ENCODE peak calls at places on chromosomes 2 and 18, in six cellular contexts. One of them, this sample, is unnamed.
A peak's percentile ranks its signal among the peaks of the same experiment; 100 is the strongest.

GRCh38 chr2:197675711-197676188 is 363 bp upstream of the RFTN2 start:
- DNase-seq in H1: no peak
- DNase-seq in H9: peak; percentile 46
- DNase-seq in trophoblast cell: no peak
- DNase-seq in mesenchymal stem cell: peak; percentile 84
- DNase-seq in IMR-90: peak; percentile 76
- DNase-seq in this sample: peak; percentile 40

GRCh38 chr2:214492152-214492551 is 81.3 kb downstream of the VWC2L start:
- DNase-seq in H1: no peak
- DNase-seq in H9: no peak
- DNase-seq in trophoblast cell: no peak
- DNase-seq in mesenchymal stem cell: no peak
- DNase-seq in IMR-90: no peak
- DNase-seq in this sample: no peak

GRCh38 chr2:240917009-240917683 is 11.0 kb downstream of the CROCC2 start:
- DNase-seq in H1: no peak
- DNase-seq in H9: peak; percentile 27
- DNase-seq in trophoblast cell: no peak
- DNase-seq in mesenchymal stem cell: no peak
- DNase-seq in IMR-90: no peak
- DNase-seq in this sample: no peak

GRCh38 chr18:48834421-48835011 is 116.2 kb downstream of the SMAD7 start:
- DNase-seq in H1: peak; percentile 53
- DNase-seq in H9: peak; percentile 75
- DNase-seq in trophoblast cell: peak; percentile 80
- DNase-seq in mesenchymal stem cell: peak; percentile 96
- DNase-seq in IMR-90: peak; percentile 96
- DNase-seq in this sample: no peak

GRCh38 chr2:159907914-159908313 is 109.9 kb upstream of the CD302 start:
- DNase-seq in H1: no peak
- DNase-seq in H9: no peak
- DNase-seq in trophoblast cell: no peak
- DNase-seq in mesenchymal stem cell: no peak
- DNase-seq in IMR-90: no peak
- DNase-seq in this sample: no peak

GRCh38 chr2:216572582-216573578 is 60.3 kb upstream of the IGFBP2 start:
- DNase-seq in H1: no peak
- DNase-seq in H9: no peak
- DNase-seq in trophoblast cell: no peak
- DNase-seq in mesenchymal stem cell: no peak
- DNase-seq in IMR-90: no peak
- DNase-seq in this sample: no peak

GRCh38 chr2:185227391-185227790 is 511.2 kb upstream of the FSIP2 start:
- DNase-seq in H1: no peak
- DNase-seq in H9: no peak
- DNase-seq in trophoblast cell: no peak
- DNase-seq in mesenchymal stem cell: no peak
- DNase-seq in IMR-90: no peak
- DNase-seq in this sample: no peak

GRCh38 chr2:36696533-36696932 is at the start of gene VIT:
- DNase-seq in H1: no peak
- DNase-seq in H9: no peak
- DNase-seq in trophoblast cell: no peak
- DNase-seq in mesenchymal stem cell: no peak
- DNase-seq in IMR-90: no peak
- DNase-seq in this sample: no peak

GRCh38 chr2:240442891-240443715 is 7.6 kb downstream of the GPC1 start:
- DNase-seq in H1: no peak
- DNase-seq in H9: no peak
- DNase-seq in trophoblast cell: no peak
- DNase-seq in mesenchymal stem cell: no peak
- DNase-seq in IMR-90: no peak
- DNase-seq in this sample: no peak

GRCh38 chr2:54310314-54310713 is 54.3 kb upstream of the TSPYL6 start:
- DNase-seq in H1: no peak
- DNase-seq in H9: no peak
- DNase-seq in trophoblast cell: no peak
- DNase-seq in mesenchymal stem cell: no peak
- DNase-seq in IMR-90: peak; percentile 38
- DNase-seq in this sample: no peak

GRCh38 chr2:175175320-175175719 is 6.2 kb downstream of the ATP5MC3 start:
- DNase-seq in H1: no peak
- DNase-seq in H9: no peak
- DNase-seq in trophoblast cell: no peak
- DNase-seq in mesenchymal stem cell: no peak
- DNase-seq in IMR-90: no peak
- DNase-seq in this sample: no peak

GRCh38 chr2:6845312-6845711 is 20.4 kb downstream of the CMPK2 start:
- DNase-seq in H1: no peak
- DNase-seq in H9: no peak
- DNase-seq in trophoblast cell: no peak
- DNase-seq in mesenchymal stem cell: peak; percentile 31
- DNase-seq in IMR-90: no peak
- DNase-seq in this sample: no peak

GRCh38 chr2:183284606-183285005 is 160.4 kb downstream of the NUP35 start:
- DNase-seq in H1: no peak
- DNase-seq in H9: no peak
- DNase-seq in trophoblast cell: peak; percentile 79
- DNase-seq in mesenchymal stem cell: peak; percentile 79
- DNase-seq in IMR-90: peak; percentile 34
- DNase-seq in this sample: no peak

GRCh38 chr2:28994074-28994473 is 13.0 kb downstream of the TOGARAM2 start:
- DNase-seq in H1: no peak
- DNase-seq in H9: no peak
- DNase-seq in trophoblast cell: no peak
- DNase-seq in mesenchymal stem cell: no peak
- DNase-seq in IMR-90: no peak
- DNase-seq in this sample: no peak

GRCh38 chr2:8819194-8819593 is 18.2 kb downstream of the KIDINS220 start:
- DNase-seq in H1: no peak
- DNase-seq in H9: no peak
- DNase-seq in trophoblast cell: no peak
- DNase-seq in mesenchymal stem cell: peak; percentile 38
- DNase-seq in IMR-90: peak; percentile 55
- DNase-seq in this sample: no peak

GRCh38 chr2:169426069-169426663 is 53.1 kb upstream of the BBS5 start:
- DNase-seq in H1: no peak
- DNase-seq in H9: no peak
- DNase-seq in trophoblast cell: peak; percentile 60
- DNase-seq in mesenchymal stem cell: no peak
- DNase-seq in IMR-90: no peak
- DNase-seq in this sample: no peak

GRCh38 chr18:21433436-21433835 is 167.1 kb downstream of the ESCO1 start:
- DNase-seq in H1: no peak
- DNase-seq in H9: no peak
- DNase-seq in trophoblast cell: no peak
- DNase-seq in mesenchymal stem cell: no peak
- DNase-seq in IMR-90: no peak
- DNase-seq in this sample: no peak

GRCh38 chr2:101012706-101013181 is 10.7 kb downstream of the RPL31 start:
- DNase-seq in H1: no peak
- DNase-seq in H9: no peak
- DNase-seq in trophoblast cell: peak; percentile 19
- DNase-seq in mesenchymal stem cell: peak; percentile 52
- DNase-seq in IMR-90: peak; percentile 45
- DNase-seq in this sample: peak; percentile 52

GRCh38 chr2:204050681-204051080 is 114.1 kb downstream of the ICOS start:
- DNase-seq in H1: no peak
- DNase-seq in H9: no peak
- DNase-seq in trophoblast cell: no peak
- DNase-seq in mesenchymal stem cell: no peak
- DNase-seq in IMR-90: no peak
- DNase-seq in this sample: no peak

GRCh38 chr2:216371756-216372702 is at the start of gene MARCHF4:
- DNase-seq in H1: peak; percentile 34
- DNase-seq in H9: peak; percentile 88
- DNase-seq in trophoblast cell: peak; percentile 21
- DNase-seq in mesenchymal stem cell: peak; percentile 90
- DNase-seq in IMR-90: peak; percentile 90
- DNase-seq in this sample: peak; percentile 83

GRCh38 chr2:39127973-39128372 is 7.1 kb upstream of the SOS1 start:
- DNase-seq in H1: no peak
- DNase-seq in H9: no peak
- DNase-seq in trophoblast cell: no peak
- DNase-seq in mesenchymal stem cell: no peak
- DNase-seq in IMR-90: peak; percentile 37
- DNase-seq in this sample: no peak

GRCh38 chr2:54767921-54768320 is 44.5 kb downstream of the EML6 start:
- DNase-seq in H1: no peak
- DNase-seq in H9: no peak
- DNase-seq in trophoblast cell: no peak
- DNase-seq in mesenchymal stem cell: no peak
- DNase-seq in IMR-90: peak; percentile 47
- DNase-seq in this sample: no peak

GRCh38 chr2:70977605-70978205 is 725 bp upstream of the ANKRD53 start:
- DNase-seq in H1: no peak
- DNase-seq in H9: no peak
- DNase-seq in trophoblast cell: peak; percentile 92
- DNase-seq in mesenchymal stem cell: peak; percentile 79
- DNase-seq in IMR-90: peak; percentile 93
- DNase-seq in this sample: no peak

GRCh38 chr2:197852127-197852526 is 47.7 kb downstream of the PLCL1 start:
- DNase-seq in H1: no peak
- DNase-seq in H9: no peak
- DNase-seq in trophoblast cell: peak; percentile 11
- DNase-seq in mesenchymal stem cell: no peak
- DNase-seq in IMR-90: no peak
- DNase-seq in this sample: no peak

GRCh38 chr2:239978381-239978780 is 46.8 kb downstream of the NDUFA10 start:
- DNase-seq in H1: no peak
- DNase-seq in H9: no peak
- DNase-seq in trophoblast cell: peak; percentile 2
- DNase-seq in mesenchymal stem cell: peak; percentile 30
- DNase-seq in IMR-90: peak; percentile 15
- DNase-seq in this sample: no peak

GRCh38 chr2:102592601-102593000 is 26.8 kb upstream of the SLC9A2 start:
- DNase-seq in H1: no peak
- DNase-seq in H9: no peak
- DNase-seq in trophoblast cell: peak; percentile 35
- DNase-seq in mesenchymal stem cell: peak; percentile 8
- DNase-seq in IMR-90: peak; percentile 8
- DNase-seq in this sample: no peak

GRCh38 chr2:222722327-222722946 is 51.0 kb downstream of the MOGAT1 start:
- DNase-seq in H1: no peak
- DNase-seq in H9: no peak
- DNase-seq in trophoblast cell: no peak
- DNase-seq in mesenchymal stem cell: peak; percentile 53
- DNase-seq in IMR-90: peak; percentile 78
- DNase-seq in this sample: no peak

GRCh38 chr2:20304411-20304810 is 46.2 kb downstream of the PUM2 start:
- DNase-seq in H1: no peak
- DNase-seq in H9: no peak
- DNase-seq in trophoblast cell: peak; percentile 61
- DNase-seq in mesenchymal stem cell: peak; percentile 49
- DNase-seq in IMR-90: peak; percentile 86
- DNase-seq in this sample: no peak

GRCh38 chr2:15222856-15223255 is 338.3 kb downstream of the NBAS start:
- DNase-seq in H1: no peak
- DNase-seq in H9: no peak
- DNase-seq in trophoblast cell: no peak
- DNase-seq in mesenchymal stem cell: peak; percentile 20
- DNase-seq in IMR-90: no peak
- DNase-seq in this sample: no peak

GRCh38 chr2:108701208-108701607 is 18.1 kb upstream of the RANBP2 start:
- DNase-seq in H1: no peak
- DNase-seq in H9: no peak
- DNase-seq in trophoblast cell: no peak
- DNase-seq in mesenchymal stem cell: peak; percentile 51
- DNase-seq in IMR-90: no peak
- DNase-seq in this sample: no peak

GRCh38 chr2:25588576-25588975 is 84.8 kb downstream of the DTNB start:
- DNase-seq in H1: no peak
- DNase-seq in H9: no peak
- DNase-seq in trophoblast cell: no peak
- DNase-seq in mesenchymal stem cell: no peak
- DNase-seq in IMR-90: no peak
- DNase-seq in this sample: no peak
- H4K8ac ChIP-seq in H1: no peak overlapping the region
- H4K8ac ChIP-seq in H9: no peak overlapping the region
- H4K8ac ChIP-seq in trophoblast cell: no peak overlapping the region
- H4K8ac ChIP-seq in mesenchymal stem cell: no peak overlapping the region
- H4K8ac ChIP-seq in IMR-90: no peak overlapping the region
- H4K8ac ChIP-seq in this sample: no peak overlapping the region

DNA sequence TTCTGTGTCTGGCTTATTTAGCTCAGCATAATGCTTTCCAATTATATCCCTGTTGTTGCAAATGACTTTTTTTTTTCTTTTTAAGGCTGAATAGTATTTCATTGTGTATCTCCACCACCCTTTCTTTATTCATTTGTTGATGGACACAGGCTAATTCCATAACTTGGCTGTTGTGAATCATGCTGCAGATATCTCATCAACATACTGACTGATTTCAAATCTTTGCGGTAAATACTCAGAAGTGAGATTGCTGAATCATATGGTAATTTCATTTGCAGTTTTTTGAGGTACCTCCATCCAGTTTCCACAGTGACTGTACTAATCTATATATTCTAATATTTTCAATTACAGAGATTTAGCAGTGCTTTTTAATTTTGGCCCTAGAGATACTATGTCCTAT is 266.2 kb downstream of the TMX3 start:
- DNase-seq in H1: no peak
- DNase-seq in H9: no peak
- DNase-seq in trophoblast cell: no peak
- DNase-seq in mesenchymal stem cell: peak; percentile 62
- DNase-seq in IMR-90: peak; percentile 86
- DNase-seq in this sample: no peak
- H3K9ac ChIP-seq in H1: no peak overlapping the region
- H3K9ac ChIP-seq in H9: no peak overlapping the region
- H3K9ac ChIP-seq in trophoblast cell: no peak overlapping the region
- H3K9ac ChIP-seq in mesenchymal stem cell: no peak overlapping the region
- H3K9ac ChIP-seq in IMR-90: no peak overlapping the region
- H3K9ac ChIP-seq in this sample: no peak overlapping the region

GRCh38 chr2:61536723-61537581 is 1.2 kb downstream of the XPO1 start:
- DNase-seq in H1: no peak
- DNase-seq in H9: peak; percentile 92
- DNase-seq in trophoblast cell: peak; percentile 92
- DNase-seq in mesenchymal stem cell: peak; percentile 95
- DNase-seq in IMR-90: peak; percentile 88
- DNase-seq in this sample: peak; percentile 84
- H2AFZ ChIP-seq in H1: no peak overlapping the region
- H2AFZ ChIP-seq in H9: no peak overlapping the region
- H2AFZ ChIP-seq in trophoblast cell: peak overlapping the region; percentile 71
- H2AFZ ChIP-seq in mesenchymal stem cell: no peak overlapping the region
- H2AFZ ChIP-seq in IMR-90: peak overlapping the region; percentile 94
- H2AFZ ChIP-seq in this sample: no peak overlapping the region

GRCh38 chr2:120495586-120495985 is 149.7 kb downstream of the INHBB start:
- DNase-seq in H1: no peak
- DNase-seq in H9: no peak
- DNase-seq in trophoblast cell: no peak
- DNase-seq in mesenchymal stem cell: no peak
- DNase-seq in IMR-90: no peak
- DNase-seq in this sample: no peak
- H4K8ac ChIP-seq in H1: no peak overlapping the region
- H4K8ac ChIP-seq in H9: no peak overlapping the region
- H4K8ac ChIP-seq in trophoblast cell: no peak overlapping the region
- H4K8ac ChIP-seq in mesenchymal stem cell: no peak overlapping the region
- H4K8ac ChIP-seq in IMR-90: no peak overlapping the region
- H4K8ac ChIP-seq in this sample: no peak overlapping the region

GRCh38 chr2:201120500-201120899 is 4.5 kb downstream of the CFLAR start:
- DNase-seq in H1: no peak
- DNase-seq in H9: no peak
- DNase-seq in trophoblast cell: no peak
- DNase-seq in mesenchymal stem cell: no peak
- DNase-seq in IMR-90: no peak
- DNase-seq in this sample: no peak
- H3K9ac ChIP-seq in H1: no peak overlapping the region
- H3K9ac ChIP-seq in H9: no peak overlapping the region
- H3K9ac ChIP-seq in trophoblast cell: no peak overlapping the region
- H3K9ac ChIP-seq in mesenchymal stem cell: peak overlapping the region; percentile 100
- H3K9ac ChIP-seq in IMR-90: no peak overlapping the region
- H3K9ac ChIP-seq in this sample: no peak overlapping the region